ENCODE peak calls at places on chromosomes 11 and 22, in nine cellular contexts. M, K, C, A, Y, T, G, L and E are unnamed samples.
A peak's percentile ranks its signal among the peaks of the same experiment; 100 is the strongest.

GRCh38 chr11:107508201-107508857 is 50.7 kb upstream of the CWF19L2 start:
- DNase-seq in K (peak; percentile 36), M (no peak), C (no peak), G (no peak), Y (no peak), L (no peak), A (no peak), T (no peak), E (no peak)

GRCh38 chr11:45209904-45210699 is 63.7 kb downstream of the PRDM11 start:
- DNase-seq in M (no peak), A (peak; percentile 71), L (peak; percentile 73), G (peak; percentile 94), T (peak; percentile 21), C (peak; percentile 75), K (peak; percentile 97), Y (peak; percentile 94), E (peak; percentile 90)

GRCh38 chr11:33828604-33829429 is 54.5 kb upstream of the FBXO3 start:
- DNase-seq in L (no peak), G (no peak), Y (no peak), T (no peak), A (no peak), C (peak; percentile 18), M (no peak), K (no peak), E (no peak)

GRCh38 chr11:27898166-27898565 is 197.9 kb upstream of the BDNF start:
- DNase-seq in K (no peak), L (no peak), A (no peak), T (no peak), Y (no peak), M (no peak), G (no peak), C (no peak), E (no peak)

GRCh38 chr22:29593923-29594322 is 9.5 kb upstream of the NF2 start:
- DNase-seq in T (no peak), L (no peak), M (peak; percentile 8), A (no peak), Y (no peak), C (peak; percentile 15), G (no peak), K (no peak), E (no peak)

GRCh38 chr22:49604732-49605302 is 222.9 kb downstream of the BRD1 start:
- DNase-seq in K (no peak), G (no peak), T (no peak), C (no peak), Y (no peak), M (no peak), L (no peak), A (no peak), E (no peak)

GRCh38 chr11:18853086-18853720 is 61.6 kb upstream of the PTPN5 start:
- DNase-seq in C (peak; percentile 61), K (no peak), G (no peak), T (no peak), Y (no peak), A (peak; percentile 80), M (no peak), L (no peak), E (no peak)

GRCh38 chr11:122197055-122197987 is 81.3 kb upstream of the BLID start:
- DNase-seq in M (no peak), K (no peak), Y (peak; percentile 73), G (peak; percentile 81), A (peak; percentile 14), T (no peak), L (peak; percentile 86), C (no peak), E (peak; percentile 87)

GRCh38 chr11:3382613-3383275 is 3.8 kb upstream of the ZNF195 start:
- DNase-seq in L (no peak), A (no peak), G (no peak), T (no peak), M (no peak), C (no peak), Y (no peak), K (no peak), E (no peak)

GRCh38 chr11:63829823-63830489 is 9.0 kb upstream of the MARK2 start:
- DNase-seq in L (no peak), M (no peak), A (peak; percentile 78), K (no peak), T (no peak), Y (no peak), G (no peak), C (peak; percentile 60), E (no peak)

GRCh38 chr11:80393210-80393609 is 952.4 kb upstream of the TENM4 start:
- DNase-seq in G (no peak), K (no peak), C (no peak), T (no peak), A (no peak), L (no peak), M (no peak), Y (no peak), E (no peak)
- H3K4me1 ChIP-seq in G (no peaks in the 10 kb centered on the region), K (no peaks in the 10 kb centered on the region), C (no peaks in the 10 kb centered on the region), T (no peaks in the 10 kb centered on the region), A (no peaks in the 10 kb centered on the region), L (no peaks in the 10 kb centered on the region), M (no peaks in the 10 kb centered on the region), Y (peaks cover 2% of the 10 kb centered on the region), E (no peaks in the 10 kb centered on the region)

DNA sequence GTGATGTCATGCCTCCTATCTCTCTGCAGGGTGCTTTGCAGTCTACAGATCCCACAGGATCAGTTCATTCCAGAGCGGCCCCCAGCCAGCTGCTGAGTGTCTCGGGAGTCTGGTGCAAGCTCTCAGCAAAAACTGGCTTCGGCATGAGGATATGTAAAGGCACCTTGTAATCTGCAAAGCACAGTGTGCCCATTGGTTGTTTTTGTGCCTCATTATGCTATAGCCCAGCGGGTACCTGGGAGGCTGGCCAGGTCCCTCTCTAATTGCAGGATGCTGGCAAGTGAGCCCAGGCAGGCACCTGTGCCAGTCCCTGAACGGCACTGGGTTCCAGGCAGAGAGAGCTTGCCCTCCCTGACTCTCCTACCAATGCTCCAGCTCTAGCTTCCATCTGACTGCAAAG is 128.7 kb downstream of the DSCAML1 start:
- DNase-seq in T (no peak), G (no peak), K (no peak), L (no peak), M (no peak), Y (no peak), A (no peak), C (no peak), E (no peak)
- H3K27ac ChIP-seq in T (no peak overlapping the region), G (no peak overlapping the region), K (no peak overlapping the region), L (no peak overlapping the region), M (no peak overlapping the region), Y (no peak overlapping the region), A (no peak overlapping the region), C (no peak overlapping the region), E (no peak overlapping the region)

GRCh38 chr22:36330655-36331305 is 57.0 kb downstream of the MYH9 start:
- DNase-seq in Y (peak; percentile 87), G (peak; percentile 86), L (peak; percentile 43), K (no peak), M (peak; percentile 84), C (no peak), T (no peak), A (peak; percentile 92), E (peak; percentile 79)
- H3K4me1 ChIP-seq in Y (peaks cover 3% of the 10 kb centered on the region), G (peaks cover 96% of the 10 kb centered on the region), L (peaks cover 92% of the 10 kb centered on the region), K (peaks cover 87% of the 10 kb centered on the region), M (peaks cover 100% of the 10 kb centered on the region), C (peaks cover 71% of the 10 kb centered on the region), T (peaks cover 99% of the 10 kb centered on the region), A (peaks cover 26% of the 10 kb centered on the region), E (peaks cover 100% of the 10 kb centered on the region)

DNA sequence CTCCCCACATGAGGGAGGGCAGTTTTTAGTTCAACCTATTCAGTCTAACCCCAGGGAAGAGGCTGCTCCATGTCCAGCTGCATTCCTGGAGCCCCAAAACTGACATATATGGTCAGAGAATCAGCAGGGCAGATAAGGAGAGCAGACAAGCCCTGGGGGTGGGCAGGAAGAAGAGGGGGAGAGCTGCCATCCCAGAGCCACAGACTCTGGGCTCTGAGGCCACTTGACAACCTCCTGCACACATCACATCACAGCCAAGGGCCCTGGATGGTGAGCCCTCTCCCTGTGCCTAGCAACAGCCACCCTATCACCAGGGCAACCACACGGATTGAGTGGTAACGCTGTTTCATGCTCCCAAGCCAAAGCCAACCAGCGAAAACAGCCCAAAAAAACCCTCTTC is 3.1 kb downstream of the ARHGAP1 start:
- DNase-seq in Y (no peak), C (peak; percentile 73), A (peak; percentile 63), M (no peak), G (no peak), T (no peak), L (no peak), K (no peak), E (no peak)
- H3K27ac ChIP-seq in Y (peak overlapping the region; percentile 62), C (peak overlapping the region; percentile 98), A (no peak overlapping the region), M (peak overlapping the region; percentile 74), G (peak overlapping the region; percentile 78), T (peak overlapping the region; percentile 27), L (peak overlapping the region; percentile 95), K (no peak overlapping the region), E (peak overlapping the region; percentile 96)

GRCh38 chr11:68204402-68204801 is 8.7 kb downstream of the KMT5B start:
- DNase-seq in A (no peak), G (no peak), Y (no peak), M (peak; percentile 11), K (no peak), L (no peak), C (no peak), T (peak; percentile 14), E (no peak)
- H3K4me1 ChIP-seq in A (peaks cover 3% of the 10 kb centered on the region), G (peaks cover 19% of the 10 kb centered on the region), Y (no peaks in the 10 kb centered on the region), M (peaks cover 94% of the 10 kb centered on the region), K (peaks cover 23% of the 10 kb centered on the region), L (peaks cover 18% of the 10 kb centered on the region), C (peaks cover 18% of the 10 kb centered on the region), T (peaks cover 46% of the 10 kb centered on the region), E (peaks cover 56% of the 10 kb centered on the region)

DNA sequence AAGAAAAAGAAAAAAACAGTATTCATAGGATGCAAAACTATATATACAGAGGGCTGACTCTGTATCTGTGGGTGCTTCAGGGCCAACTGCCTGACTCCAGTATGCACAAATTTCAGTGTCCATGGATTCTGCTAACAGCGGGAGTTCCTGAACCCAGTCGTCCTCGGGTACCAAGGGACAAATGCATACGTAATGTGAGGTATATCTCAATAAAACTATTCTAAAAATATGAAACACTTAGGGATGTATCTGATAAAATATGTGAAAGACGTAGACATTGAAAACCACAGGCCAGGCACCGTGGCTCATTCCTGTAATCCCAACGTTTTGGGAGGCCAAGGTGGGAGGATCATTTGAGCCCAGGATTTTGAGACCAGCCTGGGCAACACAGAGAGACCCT is 13.9 kb upstream of the COMT start:
- DNase-seq in T (no peak), K (no peak), G (no peak), A (no peak), L (no peak), Y (no peak), C (no peak), M (no peak), E (no peak)
- H3K27ac ChIP-seq in T (no peak overlapping the region), K (no peak overlapping the region), G (no peak overlapping the region), A (no peak overlapping the region), L (no peak overlapping the region), Y (no peak overlapping the region), C (no peak overlapping the region), M (no peak overlapping the region), E (no peak overlapping the region)